ENCODE peak calls at places on chromosomes 4 and X, in ten cellular contexts. S is AML-193; C is AG08396; K is tibial artery; Y is activated naive CD4-positive, alpha-beta T cell treated with anti-CD3 and anti-CD28 coated beads, Interleukin-2, amount 10 ng/mL, durations not matched to agents 7 days and 5 days; V is substantia nigra; A is stimulated activated CD4-positive, alpha-beta T cell treated with anti-CD3 and anti-CD28 coated beads, Interleukin-15, amount 100 ng/mL, for 1 hour; P is activated CD8-positive, alpha-beta T cell treated with anti-CD3 and anti-CD28 coated beads, Interleukin-2, amount 10 ng/mL, durations not matched to agents 7 days and 5 days; J is suprapubic skin; F is endodermal cell. I is an unnamed sample.

GRCh38 chr4:15656038-15656470 is 897 bp upstream of the FBXL5 start:
- DNase-seq in S (no peak), C (no peak), K (no peak), Y (no peak), V (no peak), A (no peak), P (no peak), J (no peak), F (no peak), I (no peak)

GRCh38 chrX:87236836-87237235 is 280.8 kb upstream of the KLHL4 start:
- DNase-seq in S (no peak), C (no peak), K (no peak), Y (no peak), V (no peak), A (no peak), P (no peak), J (no peak), F (no peak), I (no peak)

GRCh38 chr4:25823632-25824031 is 39.2 kb downstream of the SEL1L3 start:
- DNase-seq in S (no peak), C (no peak), K (no peak), Y (no peak), V (no peak), A (no peak), P (no peak), J (no peak), F (no peak), I (no peak)

GRCh38 chrX:24448762-24449161 is 16.3 kb upstream of the PDK3 start:
- DNase-seq in S (no peak), C (no peak), K (no peak), Y (no peak), V (no peak), A (no peak), P (no peak), J (no peak), F (no peak), I (no peak)

GRCh38 chr4:187811586-187811985 is 184.0 kb upstream of the ZFP42 start:
- DNase-seq in S (no peak), C (no peak), K (no peak), Y (no peak), V (no peak), A (no peak), P (no peak), J (no peak), F (no peak), I (no peak)

GRCh38 chr4:187606581-187606980 is 389.0 kb upstream of the ZFP42 start:
- DNase-seq in S (peak), C (peak), K (no peak), Y (no peak), V (no peak), A (no peak), P (no peak), J (no peak), F (peak), I (peak)

GRCh38 chr4:94455081-94455480 is 3.3 kb downstream of the PDLIM5 start:
- DNase-seq in S (no peak), C (peak), K (peak), Y (no peak), V (no peak), A (no peak), P (no peak), J (peak), F (no peak), I (no peak)

GRCh38 chr4:168978001-168978700 is 31.9 kb downstream of the CBR4 start:
- DNase-seq in S (no peak), C (peak), K (no peak), Y (no peak), V (no peak), A (no peak), P (no peak), J (no peak), F (no peak), I (no peak)

GRCh38 chr4:146029147-146029546 is 90.5 kb upstream of the ZNF827 start:
- DNase-seq in S (no peak), C (no peak), K (no peak), Y (no peak), V (no peak), A (no peak), P (no peak), J (no peak), F (no peak), I (no peak)

GRCh38 chr4:173415092-173415491 is 16.2 kb upstream of the SCRG1 start:
- DNase-seq in S (peak), C (no peak), K (no peak), Y (no peak), V (no peak), A (no peak), P (no peak), J (no peak), F (no peak), I (no peak)

GRCh38 chrX:153884136-153885076 is 1.6 kb downstream of the L1CAM start:
- DNase-seq in S (no peak), C (no peak), K (no peak), Y (no peak), V (no peak), A (no peak), P (no peak), J (no peak), F (no peak), I (peak)

GRCh38 chr4:70589785-70590184 is 2.3 kb upstream of the AMBN start:
- DNase-seq in S (no peak), C (no peak), K (no peak), Y (no peak), V (no peak), A (no peak), P (no peak), J (no peak), F (no peak), I (no peak)

GRCh38 chrX:275967-276587 is 5.1 kb upstream of the PLCXD1 start:
- DNase-seq in S (no peak), C (peak), K (peak), Y (peak), V (no peak), A (peak), P (peak), J (peak), F (peak), I (peak)

GRCh38 chr4:15231265-15232091 is 196.4 kb upstream of the C1QTNF7 start:
- DNase-seq in S (peak), C (peak), K (peak), Y (peak), V (peak), A (peak), P (peak), J (peak), F (peak), I (peak)

GRCh38 chr4:95129708-95130343 is 372.1 kb downstream of the BMPR1B start:
- DNase-seq in S (peak), C (peak), K (no peak), Y (no peak), V (no peak), A (no peak), P (no peak), J (no peak), F (no peak), I (no peak)

GRCh38 chr4:132123870-132124623 is 1025.0 kb upstream of the PCDH10 start:
- DNase-seq in S (no peak), C (no peak), K (no peak), Y (no peak), V (no peak), A (no peak), P (no peak), J (no peak), F (peak), I (no peak)

GRCh38 chr4:141329174-141329569 is 108.5 kb downstream of the ZNF330 start:
- DNase-seq in S (no peak), C (no peak), K (no peak), Y (no peak), V (no peak), A (no peak), P (no peak), J (no peak), F (no peak), I (no peak)

GRCh38 chr4:119025916-119026661 is 109.5 kb upstream of the MYOZ2 start:
- DNase-seq in S (peak), C (peak), K (peak), Y (no peak), V (no peak), A (no peak), P (no peak), J (no peak), F (no peak), I (no peak)

GRCh38 chrX:151563449-151563848 is at the start of gene PASD1:
- DNase-seq in S (no peak), C (no peak), K (no peak), Y (no peak), V (no peak), A (no peak), P (no peak), J (no peak), F (no peak), I (no peak)

GRCh38 chr4:167020410-167020809 is 213.9 kb downstream of the SPOCK3 start:
- DNase-seq in S (peak), C (no peak), K (no peak), Y (no peak), V (no peak), A (no peak), P (no peak), J (no peak), F (peak), I (no peak)

I was measured in 8988T.